ENCODE peak calls at places on chromosomes 3 and 15, in eight cellular contexts. B is neural progenitor cell, Z is BJ, R is pancreas, O is right lobe of liver, P is activated B cell treated with CpG ODN at 0.5 μM for 24 hours, N is brain microvascular endothelial cell, T is fibroblast of pulmonary artery. A is an unnamed sample.

GRCh38 chr15:45276851-45277250 is 24.8 kb downstream of the SLC28A2 start:
- DNase-seq in N (no peak), T (peak), P (no peak), O (no peak), Z (no peak), B (peak), R (no peak), A (no peak)

GRCh38 chr3:188776447-188776846 is 395.3 kb upstream of the TPRG1 start:
- DNase-seq in Z (no peak), P (no peak), N (peak), B (peak), O (no peak), R (no peak), T (peak), A (no peak)

GRCh38 chr3:64798316-64798715 is 110.5 kb upstream of the ADAMTS9 start:
- DNase-seq in T (no peak), R (no peak), B (no peak), N (no peak), Z (no peak), P (no peak), O (no peak), A (no peak)

GRCh38 chr15:23881299-23881698 is 194.2 kb upstream of the NDN start:
- DNase-seq in N (no peak), Z (no peak), P (no peak), B (no peak), O (no peak), R (no peak), T (no peak), A (no peak)

GRCh38 chr15:64897345-64897985 is 14.2 kb upstream of the ANKDD1A start:
- DNase-seq in T (peak), N (peak), B (no peak), R (peak), Z (no peak), P (no peak), O (peak), A (no peak)

GRCh38 chr15:60444289-60444912 is 34.5 kb downstream of the ICE2 start:
- DNase-seq in B (no peak), P (no peak), T (peak), R (no peak), O (no peak), N (peak), Z (no peak), A (no peak)

GRCh38 chr3:195774917-195775316 is 36.8 kb downstream of the MUC4 start:
- DNase-seq in R (peak), B (peak), N (peak), O (no peak), Z (no peak), T (peak), P (no peak), A (no peak)

GRCh38 chr3:88219138-88219792 is 69.5 kb downstream of the C3orf38 start:
- DNase-seq in Z (no peak), R (peak), P (no peak), B (peak), O (no peak), N (peak), T (peak), A (no peak)

GRCh38 chr3:116051040-116051439 is 394.2 kb downstream of the LSAMP start:
- DNase-seq in O (no peak), T (no peak), B (no peak), R (no peak), Z (no peak), P (no peak), N (no peak), A (no peak)

GRCh38 chr3:104273046-104273649 is 1093.6 kb upstream of the ALCAM start:
- DNase-seq in B (peak), T (peak), Z (no peak), R (no peak), P (no peak), O (no peak), N (peak), A (no peak)

GRCh38 chr3:168889666-168890065 is 773.8 kb downstream of the MECOM start:
- DNase-seq in N (no peak), P (no peak), R (no peak), Z (no peak), O (no peak), T (no peak), B (no peak), A (no peak)
- TF ChIP-seq CTCF in N (no peak), P (no peak), R (no peak), Z (no peak), O (no peak), T (no peak), B (no peak), A (no peak)

DNA sequence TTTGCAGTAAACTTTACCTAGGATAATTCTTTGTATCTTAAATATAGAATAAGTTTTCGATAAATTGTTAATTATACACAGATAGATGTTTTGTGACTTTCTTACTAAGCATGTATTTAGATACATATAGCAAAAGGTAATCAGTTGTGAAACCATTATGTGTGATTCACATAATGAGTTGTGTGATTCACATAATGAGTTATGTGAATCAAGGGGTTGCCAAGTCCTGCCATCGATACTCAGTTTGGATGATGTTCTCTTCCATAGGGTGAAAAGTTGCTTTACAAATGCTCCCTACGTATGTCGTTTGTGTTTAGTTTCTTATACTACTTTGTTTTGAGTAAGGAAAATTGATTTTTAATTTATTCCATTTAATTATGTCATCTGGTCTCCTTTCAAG is 682.1 kb downstream of the MECOM start:
- DNase-seq in T (no peak), B (no peak), Z (no peak), P (no peak), R (no peak), O (no peak), N (no peak), A (no peak)
- TF ChIP-seq CTCF in T (no peak), B (no peak), Z (no peak), P (no peak), R (no peak), O (no peak), N (no peak), A (no peak)

GRCh38 chr3:102536479-102536878 is 101.7 kb downstream of the ZPLD1 start:
- DNase-seq in Z (no peak), O (no peak), T (peak), B (peak), N (peak), P (no peak), R (no peak), A (no peak)
- TF ChIP-seq CTCF in Z (peak), O (peak), T (peak), B (peak), N (peak), P (no peak), R (no peak), A (peak)

GRCh38 chr3:414063-414462 is 217.5 kb downstream of the CHL1 start:
- DNase-seq in N (no peak), P (no peak), R (no peak), B (peak), T (peak), O (no peak), Z (no peak), A (no peak)
- TF ChIP-seq CTCF in N (peak), P (no peak), R (peak), B (peak), T (peak), O (peak), Z (no peak), A (peak)

GRCh38 chr3:8501388-8502131 is at the start of gene LMCD1:
- DNase-seq in Z (peak), T (peak), R (peak), B (peak), P (peak), N (peak), O (peak), A (peak)
- TF ChIP-seq CTCF in Z (peak), T (peak), R (no peak), B (peak), P (no peak), N (peak), O (peak), A (no peak)

DNA sequence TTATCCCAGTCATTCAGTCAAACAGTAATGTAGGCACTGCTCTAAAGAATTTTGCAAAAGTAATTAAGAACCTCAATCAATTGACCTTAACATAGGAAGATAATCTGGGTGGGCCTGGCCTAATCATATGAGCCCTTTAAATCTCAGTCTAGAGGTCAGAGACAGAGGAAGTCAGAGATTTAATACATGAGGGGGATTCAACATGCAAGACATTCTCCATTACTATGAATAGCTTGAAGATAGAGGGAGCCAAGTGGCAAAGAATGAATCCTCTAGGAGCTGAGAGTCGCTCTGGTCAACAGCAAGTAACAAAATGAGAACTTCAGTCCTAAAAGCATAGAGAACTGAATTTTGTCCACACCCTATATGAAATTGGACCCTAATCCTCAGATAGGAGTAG is 39.0 kb upstream of the MBNL1 start:
- DNase-seq in B (peak), N (no peak), O (no peak), Z (no peak), R (no peak), P (no peak), T (no peak), A (no peak)
- TF ChIP-seq CTCF in B (no peak), N (no peak), O (peak), Z (no peak), R (no peak), P (no peak), T (no peak), A (no peak)

DNA sequence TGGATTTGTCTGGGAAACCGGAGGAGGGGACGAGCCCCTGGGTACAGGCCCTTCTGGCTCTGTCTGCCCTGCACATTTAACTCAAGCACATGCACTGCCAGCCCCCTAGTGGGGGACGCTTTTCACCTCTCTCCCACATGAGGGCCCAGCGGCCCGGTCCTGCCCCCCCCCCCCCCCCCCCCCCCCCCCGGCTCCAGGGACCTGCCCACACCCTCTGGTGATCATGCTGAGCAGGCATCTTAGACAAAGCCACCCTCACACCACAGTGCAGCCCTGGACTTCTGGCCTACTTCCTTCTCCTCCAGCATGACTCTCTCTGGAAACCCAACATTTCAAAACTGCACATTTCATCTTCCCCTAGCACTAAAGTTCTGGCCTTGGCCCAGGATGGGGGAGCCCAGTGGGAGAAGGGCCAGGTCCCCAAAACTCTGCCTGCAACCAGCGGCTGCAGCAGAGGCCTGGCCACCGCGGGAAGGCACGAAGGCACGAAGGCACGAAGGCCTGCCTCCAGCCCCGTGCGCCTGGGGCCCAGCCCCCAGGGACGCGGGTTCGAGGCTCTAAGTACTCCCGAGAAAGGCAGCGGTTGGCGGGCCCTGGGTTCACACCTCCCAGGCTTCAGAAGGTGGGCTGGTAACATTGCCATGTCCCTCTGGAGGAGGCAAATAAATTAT is 14.1 kb downstream of the KLF15 start:
- DNase-seq in T (peak), R (peak), B (peak), P (peak), N (no peak), Z (no peak), O (peak), A (no peak)
- TF ChIP-seq CTCF in T (no peak), R (no peak), B (peak), P (no peak), N (peak), Z (peak), O (no peak), A (no peak)

GRCh38 chr3:72310028-72310987 is 525.4 kb upstream of the PROK2 start:
- DNase-seq in T (peak), N (peak), Z (peak), B (no peak), O (peak), P (peak), R (peak), A (peak)
- TF ChIP-seq CTCF in T (no peak), N (peak), Z (no peak), B (no peak), O (no peak), P (no peak), R (no peak), A (no peak)

DNA sequence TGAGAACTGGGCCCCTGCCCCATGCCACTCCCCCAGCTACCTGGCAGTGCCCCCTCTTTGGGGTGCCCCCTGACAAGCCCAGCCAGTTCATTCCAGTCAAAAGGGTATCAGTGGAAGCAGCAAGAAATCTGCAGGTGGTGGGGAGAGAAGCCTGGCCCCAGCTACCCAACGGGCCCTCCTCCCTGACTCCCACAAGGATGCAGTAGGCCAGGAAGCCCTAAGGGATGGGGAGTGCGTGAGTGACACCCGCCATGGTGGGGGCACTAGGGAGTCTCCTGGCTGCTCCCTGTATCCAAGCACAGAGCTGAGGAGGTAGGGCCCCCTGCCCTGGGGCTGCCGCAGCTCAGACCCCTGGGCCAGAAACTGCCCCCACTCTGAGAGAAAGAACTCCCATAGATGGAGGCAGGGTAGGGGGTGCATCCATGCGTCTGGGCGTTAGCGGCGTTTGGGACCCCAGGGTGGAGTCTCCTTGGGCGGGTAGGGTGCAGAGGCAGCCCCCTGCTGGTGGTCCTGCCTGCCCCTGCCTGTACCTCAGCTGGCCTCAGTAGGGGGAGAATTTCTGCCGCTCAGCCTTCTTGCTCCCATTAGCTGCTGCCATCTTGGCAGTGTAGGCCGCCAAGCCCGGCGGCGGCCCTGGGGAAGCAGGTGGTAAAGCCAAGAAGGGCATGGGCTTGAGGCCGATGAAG is 2.5 kb downstream of the GPR62 start:
- DNase-seq in B (no peak), P (no peak), O (no peak), N (no peak), R (no peak), Z (no peak), T (no peak), A (no peak)
- TF ChIP-seq CTCF in B (no peak), P (no peak), O (no peak), N (peak), R (no peak), Z (no peak), T (no peak), A (no peak)

A was measured in CD4-positive, alpha-beta T cell.